ENCODE peak calls at places on chromosomes 6 and 20, in five cellular contexts. One of them, this sample, is unnamed.

GRCh38 chr6:106027760-106028159 is 58.4 kb upstream of the PRDM1 start:
- DNase-seq in OCI-LY7: no peak
- DNase-seq in GM20000: no peak
- DNase-seq in cardiac muscle cell: peak
- DNase-seq in GM13977: no peak
- DNase-seq in this sample: no peak

GRCh38 chr6:20444786-20445271 is 43.1 kb downstream of the E2F3 start:
- DNase-seq in OCI-LY7: no peak
- DNase-seq in GM20000: no peak
- DNase-seq in cardiac muscle cell: no peak
- DNase-seq in GM13977: no peak
- DNase-seq in this sample: no peak

GRCh38 chr20:43363506-43363905 is 94.2 kb upstream of the SRSF6 start:
- DNase-seq in OCI-LY7: no peak
- DNase-seq in GM20000: no peak
- DNase-seq in cardiac muscle cell: no peak
- DNase-seq in GM13977: no peak
- DNase-seq in this sample: no peak

GRCh38 chr6:41100871-41101287 is 28.1 kb downstream of the NFYA start:
- DNase-seq in OCI-LY7: no peak
- DNase-seq in GM20000: no peak
- DNase-seq in cardiac muscle cell: peak
- DNase-seq in GM13977: no peak
- DNase-seq in this sample: no peak

GRCh38 chr6:146901940-146902816 is 302.0 kb upstream of the STXBP5 start:
- DNase-seq in OCI-LY7: no peak
- DNase-seq in GM20000: no peak
- DNase-seq in cardiac muscle cell: no peak
- DNase-seq in GM13977: no peak
- DNase-seq in this sample: no peak

GRCh38 chr6:3410385-3411360 is 46.2 kb downstream of the SLC22A23 start:
- DNase-seq in OCI-LY7: peak
- DNase-seq in GM20000: peak
- DNase-seq in cardiac muscle cell: peak
- DNase-seq in GM13977: peak
- DNase-seq in this sample: no peak

GRCh38 chr20:52035977-52036376 is 155.6 kb downstream of the ZFP64 start:
- DNase-seq in OCI-LY7: no peak
- DNase-seq in GM20000: no peak
- DNase-seq in cardiac muscle cell: no peak
- DNase-seq in GM13977: no peak
- DNase-seq in this sample: no peak

GRCh38 chr6:111480988-111481830 is 1.8 kb downstream of the REV3L start:
- DNase-seq in OCI-LY7: peak
- DNase-seq in GM20000: no peak
- DNase-seq in cardiac muscle cell: no peak
- DNase-seq in GM13977: no peak
- DNase-seq in this sample: no peak

GRCh38 chr20:24619212-24619611 is 149.8 kb downstream of the SYNDIG1 start:
- DNase-seq in OCI-LY7: no peak
- DNase-seq in GM20000: no peak
- DNase-seq in cardiac muscle cell: no peak
- DNase-seq in GM13977: no peak
- DNase-seq in this sample: no peak

GRCh38 chr6:38068854-38069253 is 249.3 kb downstream of the ZFAND3 start:
- DNase-seq in OCI-LY7: no peak
- DNase-seq in GM20000: no peak
- DNase-seq in cardiac muscle cell: no peak
- DNase-seq in GM13977: no peak
- DNase-seq in this sample: no peak

GRCh38 chr20:297925-298754 is 770 bp downstream of the ZCCHC3 start:
- DNase-seq in OCI-LY7: peak
- DNase-seq in GM20000: peak
- DNase-seq in cardiac muscle cell: peak
- DNase-seq in GM13977: peak
- DNase-seq in this sample: peak

GRCh38 chr6:156948807-156949206 is 171.6 kb downstream of the ARID1B start:
- DNase-seq in OCI-LY7: peak
- DNase-seq in GM20000: no peak
- DNase-seq in cardiac muscle cell: no peak
- DNase-seq in GM13977: no peak
- DNase-seq in this sample: no peak

GRCh38 chr6:5998236-5998635 is 8.5 kb downstream of the NRN1 start:
- DNase-seq in OCI-LY7: no peak
- DNase-seq in GM20000: no peak
- DNase-seq in cardiac muscle cell: no peak
- DNase-seq in GM13977: peak
- DNase-seq in this sample: no peak

GRCh38 chr20:54092021-54092420 is 21.6 kb upstream of the BCAS1 start:
- DNase-seq in OCI-LY7: no peak
- DNase-seq in GM20000: no peak
- DNase-seq in cardiac muscle cell: no peak
- DNase-seq in GM13977: no peak
- DNase-seq in this sample: no peak

DNA sequence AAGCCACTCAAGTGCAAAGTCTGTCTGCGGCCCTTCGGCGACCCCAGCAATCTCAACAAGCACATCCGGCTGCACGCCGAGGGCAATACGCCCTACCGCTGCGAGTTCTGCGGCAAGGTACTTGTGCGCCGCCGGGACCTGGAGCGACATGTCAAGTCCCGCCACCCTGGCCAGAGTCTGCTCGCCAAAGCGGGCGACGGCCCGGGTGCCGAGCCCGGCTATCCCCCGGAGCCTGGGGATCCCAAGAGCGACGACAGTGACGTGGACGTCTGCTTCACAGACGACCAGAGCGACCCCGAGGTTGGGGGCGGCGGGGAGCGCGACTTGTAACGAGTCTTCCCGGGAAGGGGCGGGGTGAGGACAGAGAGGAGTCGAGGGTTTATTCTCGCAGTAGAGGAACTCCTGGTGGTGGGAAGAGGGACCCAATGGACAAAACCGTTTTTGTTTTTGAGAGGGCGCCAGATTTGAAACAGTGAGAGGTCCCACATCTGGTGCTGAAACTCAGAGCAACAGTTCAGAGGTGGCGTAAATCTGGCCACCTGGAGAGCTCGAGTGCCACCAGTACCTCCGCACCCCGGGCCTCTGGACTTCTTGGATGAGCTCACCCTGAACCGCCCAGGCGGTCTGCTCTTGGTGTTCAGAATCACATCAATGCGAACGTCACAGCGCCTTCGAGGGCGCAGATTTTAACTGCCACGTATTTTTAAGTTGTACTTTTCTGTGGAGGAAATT is 8.0 kb downstream of the PRDM13 start:
- DNase-seq in OCI-LY7: no peak
- DNase-seq in GM20000: peak
- DNase-seq in cardiac muscle cell: peak
- DNase-seq in GM13977: no peak
- DNase-seq in this sample: no peak
- TF ChIP-seq CTCF in OCI-LY7: no peak
- TF ChIP-seq CTCF in GM20000: no peak
- TF ChIP-seq CTCF in cardiac muscle cell: no peak
- TF ChIP-seq CTCF in GM13977: no peak
- TF ChIP-seq CTCF in this sample: no peak

GRCh38 chr6:14148471-14148870 is 30.9 kb downstream of the CD83 start:
- DNase-seq in OCI-LY7: no peak
- DNase-seq in GM20000: no peak
- DNase-seq in cardiac muscle cell: no peak
- DNase-seq in GM13977: no peak
- DNase-seq in this sample: no peak

GRCh38 chr6:14151773-14152172 is 34.2 kb downstream of the CD83 start:
- DNase-seq in OCI-LY7: no peak
- DNase-seq in GM20000: no peak
- DNase-seq in cardiac muscle cell: no peak
- DNase-seq in GM13977: no peak
- DNase-seq in this sample: no peak

GRCh38 chr6:14149053-14149746 is 31.6 kb downstream of the CD83 start:
- DNase-seq in OCI-LY7: no peak
- DNase-seq in GM20000: no peak
- DNase-seq in cardiac muscle cell: no peak
- DNase-seq in GM13977: peak
- DNase-seq in this sample: no peak

GRCh38 chr6:14147891-14148290 is 30.3 kb downstream of the CD83 start:
- DNase-seq in OCI-LY7: no peak
- DNase-seq in GM20000: no peak
- DNase-seq in cardiac muscle cell: no peak
- DNase-seq in GM13977: no peak
- DNase-seq in this sample: no peak

DNA sequence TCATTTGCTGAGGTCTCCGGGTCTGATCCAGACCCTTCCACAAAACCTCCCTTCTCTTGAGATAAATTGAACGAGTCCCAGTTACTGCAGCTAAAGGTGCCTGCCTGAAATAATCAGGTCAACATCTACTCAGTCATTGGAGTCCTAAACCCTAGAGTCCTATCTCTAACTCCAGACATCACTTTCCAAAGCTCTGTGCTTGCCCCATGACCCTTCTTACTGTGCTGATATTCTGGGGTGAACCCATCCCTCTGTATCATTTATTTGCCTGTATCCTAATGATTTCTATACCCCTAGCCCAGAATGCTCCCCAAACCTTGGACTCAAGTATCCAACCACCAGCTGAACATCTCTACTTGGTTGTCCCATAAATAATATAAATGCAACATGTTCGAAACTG is 35.7 kb downstream of the CD83 start:
- DNase-seq in OCI-LY7: no peak
- DNase-seq in GM20000: no peak
- DNase-seq in cardiac muscle cell: no peak
- DNase-seq in GM13977: no peak
- DNase-seq in this sample: no peak
- TF ChIP-seq CTCF in OCI-LY7: no peak
- TF ChIP-seq CTCF in GM20000: no peak
- TF ChIP-seq CTCF in cardiac muscle cell: no peak
- TF ChIP-seq CTCF in GM13977: no peak
- TF ChIP-seq CTCF in this sample: no peak

DNA sequence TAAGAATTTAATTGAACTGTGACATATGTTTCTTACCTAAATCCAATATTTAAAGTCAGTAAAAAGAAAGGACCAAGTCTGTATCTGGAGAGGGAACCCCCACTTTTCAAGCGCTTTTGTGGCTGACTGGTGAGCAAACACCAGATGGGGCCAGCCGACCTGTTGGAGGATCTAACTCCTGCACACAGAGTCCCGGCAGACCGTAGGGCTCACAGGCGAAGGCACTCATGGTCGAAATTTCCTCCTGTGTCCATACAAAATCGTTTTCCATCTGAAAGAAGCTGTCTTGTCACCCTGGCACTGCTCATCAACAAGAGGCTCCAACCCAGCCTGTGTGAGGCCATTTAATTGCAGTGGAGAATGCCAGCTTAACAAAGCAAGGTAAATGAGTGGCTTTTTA is 94.0 kb downstream of the SCML4 start:
- DNase-seq in OCI-LY7: no peak
- DNase-seq in GM20000: no peak
- DNase-seq in cardiac muscle cell: no peak
- DNase-seq in GM13977: no peak
- DNase-seq in this sample: no peak
- TF ChIP-seq CTCF in OCI-LY7: no peak
- TF ChIP-seq CTCF in GM20000: no peak
- TF ChIP-seq CTCF in cardiac muscle cell: no peak
- TF ChIP-seq CTCF in GM13977: no peak
- TF ChIP-seq CTCF in this sample: no peak

GRCh38 chr6:89467437-89467836 is 34.5 kb downstream of the ANKRD6 start:
- DNase-seq in OCI-LY7: no peak
- DNase-seq in GM20000: no peak
- DNase-seq in cardiac muscle cell: no peak
- DNase-seq in GM13977: no peak
- DNase-seq in this sample: no peak

GRCh38 chr6:89471287-89471867 is 38.4 kb downstream of the ANKRD6 start:
- DNase-seq in OCI-LY7: no peak
- DNase-seq in GM20000: no peak
- DNase-seq in cardiac muscle cell: peak
- DNase-seq in GM13977: no peak
- DNase-seq in this sample: no peak

GRCh38 chr6:89464295-89464694 is 31.3 kb downstream of the ANKRD6 start:
- DNase-seq in OCI-LY7: no peak
- DNase-seq in GM20000: no peak
- DNase-seq in cardiac muscle cell: no peak
- DNase-seq in GM13977: no peak
- DNase-seq in this sample: no peak

GRCh38 chr6:89468998-89469397 is 36.0 kb downstream of the ANKRD6 start:
- DNase-seq in OCI-LY7: no peak
- DNase-seq in GM20000: no peak
- DNase-seq in cardiac muscle cell: no peak
- DNase-seq in GM13977: no peak
- DNase-seq in this sample: no peak
- TF ChIP-seq CTCF in OCI-LY7: no peak
- TF ChIP-seq CTCF in GM20000: no peak
- TF ChIP-seq CTCF in cardiac muscle cell: no peak
- TF ChIP-seq CTCF in GM13977: no peak
- TF ChIP-seq CTCF in this sample: no peak

GRCh38 chr6:143283887-143284640 is 166.4 kb downstream of the ADAT2 start:
- DNase-seq in OCI-LY7: no peak
- DNase-seq in GM20000: no peak
- DNase-seq in cardiac muscle cell: no peak
- DNase-seq in GM13977: no peak
- DNase-seq in this sample: no peak

GRCh38 chr6:143276436-143276835 is 174.1 kb downstream of the ADAT2 start:
- DNase-seq in OCI-LY7: no peak
- DNase-seq in GM20000: peak
- DNase-seq in cardiac muscle cell: no peak
- DNase-seq in GM13977: peak
- DNase-seq in this sample: no peak

GRCh38 chr6:143279385-143279784 is 171.1 kb downstream of the ADAT2 start:
- DNase-seq in OCI-LY7: peak
- DNase-seq in GM20000: peak
- DNase-seq in cardiac muscle cell: peak
- DNase-seq in GM13977: peak
- DNase-seq in this sample: no peak
- TF ChIP-seq CTCF in OCI-LY7: peak
- TF ChIP-seq CTCF in GM20000: no peak
- TF ChIP-seq CTCF in cardiac muscle cell: peak
- TF ChIP-seq CTCF in GM13977: peak
- TF ChIP-seq CTCF in this sample: peak

This sample was measured in right atrium auricular region.